ENCODE peak calls at places on chromosomes 4 and X, in ten cellular contexts. I is NCI-H1092; P is occipital lobe; D is uterus; G is NK-92 treated with Interleukin-12 subunit alpha and Interleukin-12 subunit beta, amount 100 ng/mL, for 24 hours; S is cardiac septum; V is stimulated activated CD4-positive, alpha-beta T cell treated with anti-CD3 and anti-CD28 coated beads, Interleukin-12 subunit alpha, Interleukin-12 subunit beta, amount 100 ng/mL, for 4 hours; F is activated naive CD8-positive, alpha-beta T cell treated with anti-CD3 and anti-CD28 coated beads, Interleukin-2, amount 50 U/mL, for 24 hours; M is colonic mucosa; R is Right ventricle myocardium superior. U is an unnamed sample.

GRCh38 chr4:57249083-57249482 is 138.9 kb upstream of the IGFBP7 start:
- DNase-seq in G (no peak), P (no peak), R (no peak), D (no peak), V (no peak), I (no peak), S (no peak), F (no peak), M (no peak), U (no peak)

GRCh38 chr4:137156054-137156453 is 376.2 kb downstream of the PCDH18 start:
- DNase-seq in M (no peak), V (no peak), S (no peak), P (no peak), D (no peak), I (no peak), R (no peak), F (no peak), G (no peak), U (no peak)

GRCh38 chr4:76687730-76688441 is 210.1 kb downstream of the SOWAHB start:
- DNase-seq in R (no peak), M (no peak), V (no peak), P (no peak), D (no peak), F (no peak), S (no peak), I (peak; percentile 42), G (no peak), U (no peak)

GRCh38 chrX:22652596-22652995 is 347.2 kb upstream of the DDX53 start:
- DNase-seq in F (no peak), I (no peak), M (peak; percentile 32), D (peak; percentile 19), S (no peak), P (no peak), R (no peak), V (no peak), G (no peak), U (no peak)

GRCh38 chr4:86759298-86759697 is 89.9 kb downstream of the SLC10A6 start:
- DNase-seq in I (no peak), D (no peak), S (no peak), P (no peak), M (no peak), V (no peak), G (no peak), R (no peak), F (no peak), U (no peak)

GRCh38 chrX:153993978-153994377 is 21.4 kb downstream of the TMEM187 start:
- DNase-seq in V (no peak), P (no peak), G (no peak), D (no peak), F (no peak), M (no peak), I (no peak), S (no peak), R (no peak), U (no peak)

GRCh38 chrX:39613997-39614679 is 483.6 kb downstream of the BCOR start:
- DNase-seq in M (no peak), S (no peak), R (no peak), D (no peak), V (peak; percentile 63), P (no peak), I (peak; percentile 72), G (no peak), F (peak; percentile 72), U (peak; percentile 71)

GRCh38 chr4:170079981-170080380 is 9.8 kb downstream of the AADAT start:
- DNase-seq in D (no peak), P (no peak), F (no peak), G (no peak), I (no peak), S (no peak), M (no peak), V (no peak), R (no peak), U (no peak)

GRCh38 chr4:77856152-77856551 is 6.5 kb upstream of the MRPL1 start:
- DNase-seq in D (no peak), P (no peak), R (no peak), M (no peak), G (no peak), V (no peak), S (no peak), I (no peak), F (no peak), U (no peak)

GRCh38 chrX:65644621-65645287 is 22.7 kb upstream of the MSN start:
- DNase-seq in M (peak; percentile 74), V (no peak), P (peak; percentile 43), D (peak; percentile 90), F (peak; percentile 18), S (peak; percentile 91), I (no peak), R (peak; percentile 90), G (no peak), U (no peak)

GRCh38 chrX:65451663-65452062 is 82.9 kb downstream of the LAS1L start:
- DNase-seq in R (no peak), M (peak; percentile 26), D (no peak), G (no peak), V (no peak), I (peak; percentile 7), P (no peak), F (peak; percentile 6), S (no peak), U (peak; percentile 28)

GRCh38 chr4:169147217-169147616 is 123.5 kb downstream of the SH3RF1 start:
- DNase-seq in R (no peak), I (no peak), F (no peak), P (no peak), M (no peak), V (no peak), G (no peak), S (no peak), D (no peak), U (no peak)

GRCh38 chr4:37434469-37434868 is 189.9 kb downstream of the NWD2 start:
- DNase-seq in I (no peak), S (no peak), F (no peak), V (no peak), R (no peak), M (no peak), P (no peak), D (no peak), G (no peak), U (no peak)

GRCh38 chr4:143417679-143418403 is 81.2 kb downstream of the GAB1 start:
- DNase-seq in R (no peak), G (no peak), I (no peak), P (no peak), D (no peak), M (no peak), V (no peak), F (no peak), S (no peak), U (no peak)

U was measured in NT2/D1.